ENCODE peak calls at places on chromosomes 5 and 9, in seven cellular contexts. One of them, this sample, is unnamed.

GRCh38 chr5:105899726-105900125 is 1771.0 kb downstream of the EFNA5 start:
- DNase-seq in stomach: no peak
- DNase-seq in head of caudate nucleus: no peak
- DNase-seq in GM06990: no peak
- DNase-seq in dorsolateral prefrontal cortex: no peak
- DNase-seq in AG09319: no peak
- DNase-seq in activated CD8-positive, alpha-beta memory T cell treated with anti-CD3 and anti-CD28 coated beads for 4 hours: no peak
- DNase-seq in this sample: no peak

GRCh38 chr5:110517396-110517795 is 209.1 kb downstream of the TMEM232 start:
- DNase-seq in dorsolateral prefrontal cortex: no peak
- DNase-seq in activated CD8-positive, alpha-beta memory T cell treated with anti-CD3 and anti-CD28 coated beads for 4 hours: no peak
- DNase-seq in AG09319: no peak
- DNase-seq in GM06990: no peak
- DNase-seq in stomach: no peak
- DNase-seq in head of caudate nucleus: no peak
- DNase-seq in this sample: no peak

GRCh38 chr5:159182691-159183090 is 26.7 kb downstream of the RNF145 start:
- DNase-seq in GM06990: no peak
- DNase-seq in AG09319: no peak
- DNase-seq in activated CD8-positive, alpha-beta memory T cell treated with anti-CD3 and anti-CD28 coated beads for 4 hours: no peak
- DNase-seq in stomach: no peak
- DNase-seq in head of caudate nucleus: no peak
- DNase-seq in dorsolateral prefrontal cortex: no peak
- DNase-seq in this sample: no peak

GRCh38 chr9:90271707-90272106 is 370.9 kb downstream of the DIRAS2 start:
- DNase-seq in activated CD8-positive, alpha-beta memory T cell treated with anti-CD3 and anti-CD28 coated beads for 4 hours: no peak
- DNase-seq in stomach: no peak
- DNase-seq in AG09319: no peak
- DNase-seq in head of caudate nucleus: no peak
- DNase-seq in dorsolateral prefrontal cortex: no peak
- DNase-seq in GM06990: no peak
- DNase-seq in this sample: no peak

GRCh38 chr9:97689401-97689800 is 7.7 kb downstream of the XPA start:
- DNase-seq in GM06990: no peak
- DNase-seq in dorsolateral prefrontal cortex: no peak
- DNase-seq in AG09319: no peak
- DNase-seq in stomach: no peak
- DNase-seq in head of caudate nucleus: no peak
- DNase-seq in activated CD8-positive, alpha-beta memory T cell treated with anti-CD3 and anti-CD28 coated beads for 4 hours: no peak
- DNase-seq in this sample: no peak

GRCh38 chr5:19322716-19323485 is 665.1 kb downstream of the CDH18 start:
- DNase-seq in activated CD8-positive, alpha-beta memory T cell treated with anti-CD3 and anti-CD28 coated beads for 4 hours: no peak
- DNase-seq in AG09319: no peak
- DNase-seq in stomach: no peak
- DNase-seq in GM06990: no peak
- DNase-seq in head of caudate nucleus: no peak
- DNase-seq in dorsolateral prefrontal cortex: no peak
- DNase-seq in this sample: no peak

GRCh38 chr9:18678846-18679245 is 204.9 kb downstream of the ADAMTSL1 start:
- DNase-seq in dorsolateral prefrontal cortex: no peak
- DNase-seq in GM06990: no peak
- DNase-seq in stomach: no peak
- DNase-seq in AG09319: no peak
- DNase-seq in activated CD8-positive, alpha-beta memory T cell treated with anti-CD3 and anti-CD28 coated beads for 4 hours: no peak
- DNase-seq in head of caudate nucleus: no peak
- DNase-seq in this sample: no peak

GRCh38 chr5:131610198-131611063 is 24.6 kb downstream of the RAPGEF6 start:
- DNase-seq in AG09319: no peak
- DNase-seq in dorsolateral prefrontal cortex: no peak
- DNase-seq in activated CD8-positive, alpha-beta memory T cell treated with anti-CD3 and anti-CD28 coated beads for 4 hours: no peak
- DNase-seq in head of caudate nucleus: no peak
- DNase-seq in GM06990: no peak
- DNase-seq in stomach: no peak
- DNase-seq in this sample: no peak

This sample was measured in SIG-M5.